ENCODE peak calls at places on chromosomes 12 and 14, in seven cellular contexts. W is fibroblast of the aortic adventitia, J is AG10803, R is ovary, F is endodermal cell, K is neural progenitor cell, X is fibroblast of lung. G is an unnamed sample.

GRCh38 chr14:56120091-56120632 is 2.0 kb downstream of the PELI2 start:
- DNase-seq in X (no peak), R (no peak), K (peak), W (peak), F (no peak), J (peak), G (no peak)

GRCh38 chr14:106268013-106268727 is 741.8 kb downstream of the TMEM121 start:
- DNase-seq in X (no peak), W (no peak), J (no peak), F (no peak), R (no peak), K (no peak), G (no peak)

GRCh38 chr12:51012570-51013236 is 13.5 kb downstream of the SLC11A2 start:
- DNase-seq in W (peak), K (no peak), F (no peak), J (no peak), R (no peak), X (peak), G (no peak)

GRCh38 chr12:31958601-31959000 is 614 bp upstream of the RESF1 start:
- DNase-seq in X (no peak), J (no peak), F (no peak), R (no peak), K (peak), W (no peak), G (no peak)

GRCh38 chr14:103139371-103140016 is 16.2 kb downstream of the TNFAIP2 start:
- DNase-seq in J (no peak), W (no peak), R (no peak), X (no peak), F (peak), K (no peak), G (no peak)

GRCh38 chr12:6697584-6698351 is 2.8 kb downstream of the PIANP start:
- DNase-seq in X (peak), W (peak), R (no peak), F (peak), K (peak), J (peak), G (peak)

GRCh38 chr12:28237423-28237822 is 47.2 kb downstream of the CCDC91 start:
- DNase-seq in F (peak), R (no peak), K (no peak), W (no peak), X (no peak), J (no peak), G (no peak)

GRCh38 chr14:91872517-91873470 is 5.5 kb upstream of the TC2N start:
- DNase-seq in X (peak), J (peak), W (peak), R (no peak), F (peak), K (no peak), G (no peak)

GRCh38 chr12:129605666-129606065 is 298.2 kb downstream of the TMEM132D start:
- DNase-seq in K (peak), R (no peak), W (no peak), J (no peak), F (peak), X (peak), G (no peak)

GRCh38 chr14:86826641-86827040 is 1166.3 kb downstream of the GALC start:
- DNase-seq in X (no peak), W (no peak), R (no peak), J (no peak), K (no peak), F (no peak), G (no peak)

GRCh38 chr12:92337128-92337527 is 191.5 kb upstream of the BTG1 start:
- DNase-seq in W (no peak), F (no peak), K (no peak), R (no peak), J (no peak), X (peak), G (no peak)

GRCh38 chr12:271165-271564 is 8.5 kb upstream of the SLC6A13 start:
- DNase-seq in K (no peak), X (no peak), J (no peak), W (no peak), F (no peak), R (peak), G (no peak)

GRCh38 chr14:50542941-50543418 is 10.6 kb upstream of the MAP4K5 start:
- DNase-seq in R (no peak), J (peak), K (peak), W (peak), X (peak), F (no peak), G (no peak)

GRCh38 chr12:52184813-52185212 is 7.0 kb downstream of the KRT80 start:
- DNase-seq in K (no peak), W (no peak), J (no peak), R (no peak), F (no peak), X (no peak), G (no peak)

GRCh38 chr14:105484069-105484996 is 2.4 kb upstream of the CRIP1 start:
- DNase-seq in F (no peak), X (peak), J (peak), R (no peak), W (peak), K (peak), G (peak)

GRCh38 chr14:52949711-52950409 is 990 bp downstream of the FERMT2 start:
- DNase-seq in X (peak), K (peak), J (peak), W (peak), F (no peak), R (no peak), G (peak)

GRCh38 chr12:110531741-110532333 is 29.7 kb downstream of the RAD9B start:
- DNase-seq in F (no peak), R (no peak), K (no peak), J (peak), W (peak), X (peak), G (peak)

GRCh38 chr14:53306267-53306721 is 153.2 kb upstream of the DDHD1 start:
- DNase-seq in R (peak), X (peak), K (peak), F (peak), W (peak), J (peak), G (no peak)

GRCh38 chr14:72275242-72275641 is 343.0 kb downstream of the RGS6 start:
- DNase-seq in K (peak), F (no peak), W (no peak), R (no peak), J (no peak), X (no peak), G (no peak)

GRCh38 chr12:32486158-32486557 is 86.8 kb downstream of the FGD4 start:
- DNase-seq in X (peak), J (no peak), R (no peak), F (no peak), W (no peak), K (no peak), G (no peak)

GRCh38 chr12:26058308-26058707 is 66.5 kb downstream of the BHLHE41 start:
- DNase-seq in F (no peak), J (no peak), R (no peak), X (peak), K (no peak), W (no peak), G (no peak)

GRCh38 chr14:68841030-68841809 is 48.4 kb upstream of the ZFP36L1 start:
- DNase-seq in R (no peak), X (peak), K (no peak), J (peak), F (no peak), W (peak), G (no peak)

GRCh38 chr12:67690656-67691055 is 42.1 kb downstream of the DYRK2 start:
- DNase-seq in X (no peak), R (no peak), W (peak), F (no peak), J (no peak), K (no peak), G (no peak)
- TF ChIP-seq CTCF in X (no peak), R (no peak), W (no peak), F (no peak), J (no peak), K (no peak), G (no peak)

DNA sequence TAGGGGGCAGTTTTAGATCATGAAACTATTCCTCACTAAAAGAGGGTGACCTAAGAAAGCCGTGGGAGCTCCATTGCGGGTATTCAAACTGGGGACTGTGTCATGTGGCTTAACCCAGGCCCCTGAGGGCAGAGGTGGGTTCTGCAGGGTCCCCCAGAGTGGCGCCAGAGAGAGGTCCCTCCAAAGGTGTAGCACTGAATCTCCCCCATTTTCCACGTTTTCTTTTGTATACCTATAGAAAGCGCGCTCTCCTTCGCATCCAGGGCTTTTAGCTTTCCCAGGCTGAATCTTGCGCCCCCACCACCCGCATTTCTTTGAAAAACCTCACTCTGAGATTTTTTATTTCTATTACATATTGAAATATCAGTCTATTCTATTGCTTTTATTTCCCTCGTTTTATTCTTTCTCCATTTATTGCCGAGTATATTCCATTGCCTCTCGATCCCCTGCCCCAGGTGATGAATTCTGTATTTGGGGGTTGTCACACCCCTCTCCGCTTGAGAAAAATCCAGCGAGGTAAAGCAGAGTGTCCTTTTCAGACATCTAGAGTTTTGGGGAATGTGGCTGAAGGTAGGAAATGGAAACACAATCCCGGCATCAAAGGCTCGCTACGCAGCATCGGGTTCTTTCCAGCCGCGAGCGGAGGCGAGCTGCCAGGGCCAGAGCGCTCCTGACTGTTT is 895 bp upstream of the HOXC13 start:
- DNase-seq in X (no peak), R (no peak), W (no peak), K (no peak), F (no peak), J (no peak), G (no peak)
- H3K4me3 ChIP-seq in X (no peak), R (no peak), W (no peak), K (no peak), F (no peak), J (no peak), G (peak)

GRCh38 chr12:12642916-12643315 is 31.2 kb downstream of the CREBL2 start:
- DNase-seq in R (no peak), K (no peak), F (no peak), X (no peak), J (no peak), W (no peak), G (no peak)

GRCh38 chr12:12646483-12647072 is 34.9 kb downstream of the CREBL2 start:
- DNase-seq in R (no peak), F (no peak), K (no peak), W (no peak), J (no peak), X (no peak), G (no peak)

GRCh38 chr12:12648951-12649650 is 37.4 kb downstream of the CREBL2 start:
- DNase-seq in R (no peak), K (no peak), X (no peak), F (no peak), W (no peak), J (no peak), G (no peak)

GRCh38 chr12:12648284-12648683 is 36.6 kb downstream of the CREBL2 start:
- DNase-seq in X (no peak), K (no peak), R (no peak), J (no peak), F (no peak), W (no peak), G (no peak)

GRCh38 chr12:12645485-12645884 is 33.8 kb downstream of the CREBL2 start:
- DNase-seq in W (peak), K (peak), X (peak), F (peak), J (peak), R (no peak), G (no peak)
- TF ChIP-seq CTCF in W (peak), K (peak), X (peak), F (peak), J (peak), R (no peak), G (peak)

DNA sequence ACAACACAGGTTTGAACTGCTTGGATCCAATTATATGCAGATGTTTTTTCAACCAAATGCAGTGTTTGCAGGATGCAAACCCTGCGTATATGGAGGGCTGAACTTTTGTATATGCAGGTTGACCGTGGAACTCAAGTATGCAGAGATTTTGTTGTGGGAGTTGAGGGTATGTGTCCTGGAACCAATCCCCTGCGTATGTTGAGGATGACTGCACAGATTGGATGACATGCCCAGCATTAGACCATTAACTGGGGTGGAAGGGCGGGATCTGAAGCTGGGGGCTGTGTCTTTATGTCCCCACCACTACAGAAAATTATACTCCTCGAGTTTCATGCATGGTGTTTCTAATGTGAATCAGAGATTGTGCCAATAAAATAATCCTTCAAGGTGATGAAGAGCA is 162.2 kb upstream of the RMST start:
- DNase-seq in F (no peak), K (no peak), R (no peak), X (no peak), W (no peak), J (no peak), G (no peak)
- H3K4me3 ChIP-seq in F (no peak), K (no peak), R (no peak), X (no peak), W (no peak), J (no peak), G (no peak)

GRCh38 chr14:25430808-25431207 is 380.9 kb upstream of the STXBP6 start:
- DNase-seq in J (no peak), F (no peak), W (no peak), K (no peak), R (no peak), X (no peak), G (no peak)

GRCh38 chr14:25436906-25437305 is 387.0 kb upstream of the STXBP6 start:
- DNase-seq in X (no peak), J (no peak), F (no peak), R (no peak), K (no peak), W (no peak), G (no peak)

DNA sequence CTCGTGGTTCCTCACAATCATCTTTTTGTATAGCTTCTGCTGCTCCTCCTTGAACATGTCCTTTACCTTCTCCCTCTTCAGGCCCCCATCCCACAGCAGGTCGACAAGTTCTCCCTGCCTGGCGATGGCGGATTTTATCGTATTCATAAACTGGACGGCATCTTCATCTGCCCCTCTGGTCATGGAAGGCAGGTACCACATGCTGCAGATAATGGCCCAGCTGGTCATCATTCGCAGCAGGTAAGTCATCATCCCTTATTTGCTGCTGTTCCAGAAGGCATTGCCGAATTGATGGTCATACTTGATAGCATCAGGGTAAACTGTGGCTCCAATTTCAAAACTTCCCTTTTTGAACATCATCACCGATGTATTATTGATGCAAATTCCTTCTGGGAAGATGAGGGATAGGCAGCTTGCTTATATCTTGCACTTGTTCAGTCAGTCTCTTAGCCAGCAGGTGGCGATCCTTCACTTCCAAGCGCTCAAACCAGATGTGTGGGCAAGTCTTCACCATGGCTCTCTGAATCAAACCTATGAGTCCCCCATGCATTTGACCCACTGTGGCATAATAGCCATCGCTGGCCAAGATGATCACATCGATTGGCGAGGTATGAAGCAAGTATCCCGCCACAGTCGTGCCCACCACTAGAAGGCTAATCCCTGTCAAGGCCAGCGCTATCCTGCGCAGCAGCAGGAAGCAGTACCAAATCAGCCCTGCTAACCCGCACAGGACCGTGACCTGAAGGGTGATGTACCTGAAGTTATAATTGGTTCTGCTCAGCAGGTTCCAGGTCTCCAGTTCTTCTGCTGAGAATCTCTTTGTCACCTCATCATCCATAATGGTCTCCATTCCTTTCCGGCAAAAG is 381.5 kb upstream of the STXBP6 start:
- DNase-seq in X (no peak), K (peak), F (peak), J (no peak), R (no peak), W (no peak), G (no peak)
- TF ChIP-seq CTCF in X (no peak), K (peak), F (peak), J (no peak), R (no peak), W (no peak), G (peak)

GRCh38 chr14:95464103-95464502 is 52.3 kb downstream of the SYNE3 start:
- DNase-seq in J (no peak), X (no peak), W (no peak), F (no peak), R (no peak), K (no peak), G (no peak)

GRCh38 chr14:95465358-95465757 is 51.1 kb downstream of the SYNE3 start:
- DNase-seq in W (no peak), R (no peak), J (no peak), K (no peak), X (no peak), F (no peak), G (no peak)

GRCh38 chr14:95462491-95462890 is 54.0 kb downstream of the SYNE3 start:
- DNase-seq in X (no peak), F (no peak), W (no peak), K (no peak), J (no peak), R (no peak), G (no peak)

GRCh38 chr14:95464524-95464923 is 51.9 kb downstream of the SYNE3 start:
- DNase-seq in X (no peak), W (no peak), F (no peak), R (no peak), J (no peak), K (no peak), G (no peak)

DNA sequence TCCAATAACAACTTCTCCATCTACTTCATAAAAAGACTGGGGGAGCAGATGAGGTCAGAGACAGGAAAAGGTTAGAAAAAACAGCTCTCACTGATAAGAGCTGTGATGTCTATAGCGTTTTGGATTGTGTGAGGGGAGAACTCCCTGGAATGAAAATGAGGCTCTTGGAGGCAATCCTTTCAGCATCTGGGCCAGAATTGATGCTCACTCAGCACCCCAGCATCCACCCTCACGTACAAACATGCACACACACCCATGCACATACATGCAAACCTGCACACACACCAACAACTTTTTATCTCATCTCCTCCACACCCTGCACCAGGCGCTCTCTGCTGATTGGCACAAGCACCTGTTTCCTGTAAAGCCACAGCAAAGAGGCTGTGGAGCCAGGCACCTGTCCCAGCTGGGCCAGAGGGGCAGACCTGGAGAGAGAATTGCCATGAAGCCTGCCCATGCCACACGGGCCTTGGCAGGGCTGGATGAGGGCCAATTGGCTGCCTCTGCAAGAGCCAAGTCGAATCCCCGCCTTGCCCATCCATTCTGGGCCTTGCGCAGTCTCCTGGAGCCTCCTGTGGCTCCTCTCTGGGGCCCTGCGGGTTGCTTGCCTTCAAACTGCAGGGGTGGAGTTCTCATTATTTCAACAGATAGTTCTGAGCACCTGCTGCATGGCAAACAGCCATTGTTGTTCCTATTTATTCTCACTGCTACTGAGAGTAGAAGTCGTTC is 53.1 kb downstream of the SYNE3 start:
- DNase-seq in K (no peak), X (no peak), R (no peak), J (no peak), W (peak), F (no peak), G (no peak)
- H3K4me3 ChIP-seq in K (no peak), X (no peak), R (no peak), J (no peak), W (no peak), F (no peak), G (no peak)

DNA sequence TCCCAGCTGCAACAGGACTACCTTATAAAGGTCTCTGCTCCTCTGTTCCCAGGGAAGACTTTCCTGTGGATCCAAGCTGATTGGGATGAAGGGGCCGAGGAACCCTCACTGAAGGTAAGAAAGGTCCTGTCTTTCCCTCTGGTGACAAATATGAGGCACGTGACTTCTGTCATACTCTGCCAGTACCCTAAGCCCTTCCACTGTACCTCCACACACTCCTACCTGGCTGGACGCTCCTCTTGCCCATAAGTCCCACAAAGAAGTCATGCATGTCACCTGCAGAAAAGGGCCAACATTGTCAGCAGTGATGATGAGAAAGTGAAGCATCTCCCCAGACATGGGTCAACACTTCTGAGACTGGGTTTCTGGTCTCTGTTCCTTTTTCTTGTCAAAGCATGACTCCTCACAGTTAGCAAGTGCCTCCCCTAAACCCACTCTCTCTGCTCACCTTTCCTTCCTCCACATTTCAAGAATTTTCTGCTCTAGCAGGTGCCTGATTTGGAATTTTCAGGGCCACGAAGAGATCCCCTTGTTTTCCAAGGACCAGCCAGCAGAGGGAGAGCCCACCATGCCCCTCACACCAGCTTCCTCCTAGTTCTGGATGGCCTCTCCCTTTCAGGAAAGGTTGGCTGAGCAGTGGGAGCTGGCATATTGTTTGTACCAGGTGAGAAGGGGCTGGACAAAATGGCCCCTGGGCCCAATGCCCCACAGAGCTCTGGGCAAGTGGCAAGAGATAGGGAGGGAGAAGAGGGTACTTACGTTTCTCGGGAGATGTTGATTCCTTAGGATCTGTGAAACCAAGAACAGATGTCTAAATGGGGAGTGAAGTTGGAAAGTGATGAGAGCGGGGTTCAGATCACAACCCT is 3.5 kb downstream of the TAC3 start:
- DNase-seq in X (no peak), J (no peak), W (no peak), K (peak), R (no peak), F (peak), G (no peak)
- TF ChIP-seq CTCF in X (no peak), J (peak), W (no peak), K (peak), R (no peak), F (peak), G (no peak)